ENCODE peak calls at places on chromosomes 5 and 9, in four cellular contexts. H, G, S and Q are unnamed samples.
A peak's percentile ranks its signal among the peaks of the same experiment; 100 is the strongest.

GRCh38 chr9:122200960-122201635 is 27.7 kb downstream of the LHX6 start:
- DNase-seq in G (no peak), H (peak; percentile 79), S (no peak), Q (no peak)

GRCh38 chr5:134100283-134101011 is 14.0 kb upstream of the TCF7 start:
- DNase-seq in H (peak; percentile 76), S (peak; percentile 41), G (peak; percentile 73), Q (no peak)

GRCh38 chr9:86546712-86547111 is 192.5 kb upstream of the TUT7 start:
- DNase-seq in S (no peak), H (no peak), G (no peak), Q (no peak)

GRCh38 chr5:180193749-180194375 is 15.1 kb downstream of the RASGEF1C start:
- DNase-seq in G (no peak), H (no peak), S (no peak), Q (no peak)

GRCh38 chr9:132166599-132166998 is 4.7 kb downstream of the NTNG2 start:
- DNase-seq in S (no peak), H (no peak), G (no peak), Q (no peak)

GRCh38 chr9:12775963-12776774 is 1.3 kb downstream of the LURAP1L start:
- DNase-seq in H (peak; percentile 89), S (peak; percentile 90), G (no peak), Q (peak; percentile 78)

GRCh38 chr9:89746385-89747116 is 141.7 kb downstream of the GADD45G start:
- DNase-seq in S (no peak), G (no peak), H (no peak), Q (no peak)

GRCh38 chr5:132883261-132883834 is 9.9 kb downstream of the LEAP2 start:
- DNase-seq in S (peak; percentile 66), H (peak; percentile 74), G (no peak), Q (peak; percentile 66)

GRCh38 chr9:89891221-89892052 is 286.6 kb downstream of the GADD45G start:
- DNase-seq in H (no peak), G (no peak), S (no peak), Q (peak; percentile 49)

GRCh38 chr9:132694144-132694543 is 23.9 kb downstream of the GTF3C4 start:
- DNase-seq in H (peak; percentile 25), G (no peak), S (no peak), Q (no peak)

GRCh38 chr5:137039939-137040515 is 459.1 kb downstream of the SPOCK1 start:
- DNase-seq in G (no peak), H (no peak), S (no peak), Q (no peak)

GRCh38 chr5:17218353-17219005 is 1.0 kb downstream of the BASP1 start:
- DNase-seq in G (no peak), H (peak; percentile 67), S (no peak), Q (peak; percentile 26)

GRCh38 chr9:86534572-86535258 is 180.5 kb upstream of the TUT7 start:
- DNase-seq in S (no peak), G (no peak), H (peak; percentile 83), Q (no peak)

GRCh38 chr9:87405677-87406544 is 91.8 kb upstream of the DAPK1 start:
- DNase-seq in S (peak; percentile 48), H (no peak), G (no peak), Q (no peak)

GRCh38 chr9:99712214-99712613 is 109.5 kb upstream of the NR4A3 start:
- DNase-seq in S (no peak), H (no peak), G (no peak), Q (no peak)

GRCh38 chr5:157820593-157821252 is 38.2 kb downstream of the CLINT1 start:
- DNase-seq in G (no peak), S (no peak), H (peak; percentile 65), Q (peak; percentile 23)

GRCh38 chr5:141475625-141476131 is at the start of gene PCDHGC3:
- DNase-seq in H (peak; percentile 95), S (peak; percentile 93), G (peak; percentile 69), Q (peak; percentile 94)
- TF ChIP-seq POLR2A in H (peak; percentile 57), S (peak; percentile 50), G (no peak), Q (peak; percentile 56)

DNA sequence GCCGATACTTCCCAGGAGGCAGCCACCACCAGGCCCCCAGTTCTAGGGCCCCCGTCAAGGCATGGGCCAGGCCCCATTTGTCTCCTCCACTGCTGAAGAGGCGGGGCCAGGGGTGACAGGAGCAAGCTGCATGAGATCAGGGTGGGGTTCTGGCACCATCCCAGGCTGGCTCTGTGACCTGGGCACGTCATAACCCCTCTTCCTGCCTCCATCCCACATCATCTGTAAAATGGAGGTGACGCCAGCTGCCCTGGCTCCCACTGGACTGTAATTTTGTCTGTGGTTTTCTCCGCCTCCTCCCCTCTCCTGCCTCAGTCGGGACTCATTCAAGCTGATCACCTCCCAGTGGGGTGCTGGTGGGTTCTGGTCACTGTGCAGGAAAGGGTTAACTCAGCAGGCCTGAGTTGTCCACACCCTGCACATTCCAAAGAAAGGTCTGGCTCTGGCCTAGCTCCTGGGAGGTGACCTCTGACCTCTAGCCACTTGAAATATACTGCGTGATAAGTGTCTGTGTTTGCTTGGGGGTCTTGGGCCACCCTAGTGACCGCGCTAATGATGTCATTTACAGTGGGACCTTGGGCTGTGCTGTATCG is 128.2 kb downstream of the RXRA start:
- DNase-seq in G (no peak), H (no peak), S (no peak), Q (no peak)
- TF ChIP-seq POLR2A in G (no peak), H (no peak), S (no peak), Q (no peak)

GRCh38 chr5:150488519-150489357 is 19.2 kb upstream of the NDST1 start:
- DNase-seq in G (no peak), S (peak; percentile 78), H (peak; percentile 59), Q (peak; percentile 26)

GRCh38 chr5:150484964-150485769 is 22.8 kb upstream of the NDST1 start:
- DNase-seq in H (no peak), G (no peak), S (no peak), Q (no peak)

GRCh38 chr5:150487199-150488061 is 20.5 kb upstream of the NDST1 start:
- DNase-seq in G (no peak), S (peak; percentile 71), H (peak; percentile 34), Q (peak; percentile 31)

GRCh38 chr5:150486402-150487198 is 21.3 kb upstream of the NDST1 start:
- DNase-seq in S (peak; percentile 80), G (peak; percentile 52), H (peak; percentile 48), Q (peak; percentile 73)

GRCh38 chr5:150485770-150486401 is 22.0 kb upstream of the NDST1 start:
- DNase-seq in G (peak; percentile 58), S (peak; percentile 62), H (peak; percentile 46), Q (peak; percentile 49)
- TF ChIP-seq POLR2A in G (no peak), S (peak; percentile 53), H (no peak), Q (peak; percentile 51)

GRCh38 chr9:34556951-34557350 is 32.6 kb downstream of the CNTFR start:
- DNase-seq in S (no peak), H (no peak), G (no peak), Q (no peak)
- TF ChIP-seq POLR2A in S (no peak), H (no peak), G (no peak), Q (no peak)

GRCh38 chr9:135907006-135907434 is 326 bp downstream of the CAMSAP1 start:
- DNase-seq in G (no peak), H (peak; percentile 28), S (no peak), Q (no peak)
- TF ChIP-seq POLR2A in G (no peak), H (no peak), S (no peak), Q (no peak)

DNA sequence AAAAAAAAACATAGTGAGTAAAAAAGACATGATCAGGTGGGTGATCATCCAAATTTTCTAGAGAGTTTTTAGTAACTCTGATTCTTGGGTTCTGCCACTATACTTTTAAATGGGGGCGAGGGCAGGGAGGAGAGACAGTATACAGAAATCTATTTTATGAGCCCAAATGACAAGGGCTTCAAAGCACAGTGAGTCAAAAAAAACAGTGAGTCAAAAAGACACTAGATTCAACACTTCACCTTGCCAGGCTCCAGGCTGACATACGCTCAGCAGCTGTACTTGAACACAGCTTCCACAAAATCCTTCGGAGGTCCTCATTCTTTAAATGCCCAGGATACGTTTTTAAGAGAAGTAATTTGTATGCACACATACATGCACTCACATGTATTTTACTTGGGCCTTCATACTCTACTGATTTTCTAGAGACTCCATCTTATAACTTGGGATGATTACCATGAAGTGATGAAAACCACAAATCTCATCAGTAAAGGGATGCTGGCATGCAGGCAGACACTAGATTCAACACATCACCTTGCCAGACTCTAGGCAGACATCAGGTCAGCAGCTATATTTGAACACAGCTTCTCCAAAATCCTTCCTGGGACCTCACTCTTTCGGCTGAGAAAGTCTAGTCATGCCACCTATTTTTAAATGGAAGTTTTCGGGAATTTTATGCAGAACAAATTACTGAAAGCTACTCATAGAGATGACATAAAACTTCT is 28.8 kb downstream of the NR3C1 start:
- DNase-seq in H (peak; percentile 32), S (no peak), G (no peak), Q (no peak)
- TF ChIP-seq POLR2A in H (no peak), S (no peak), G (no peak), Q (no peak)

GRCh38 chr5:14268236-14268701 is 125.1 kb downstream of the TRIO start:
- DNase-seq in G (no peak), S (peak; percentile 53), H (peak; percentile 81), Q (no peak)
- TF ChIP-seq POLR2A in G (no peak), S (no peak), H (no peak), Q (no peak)

DNA sequence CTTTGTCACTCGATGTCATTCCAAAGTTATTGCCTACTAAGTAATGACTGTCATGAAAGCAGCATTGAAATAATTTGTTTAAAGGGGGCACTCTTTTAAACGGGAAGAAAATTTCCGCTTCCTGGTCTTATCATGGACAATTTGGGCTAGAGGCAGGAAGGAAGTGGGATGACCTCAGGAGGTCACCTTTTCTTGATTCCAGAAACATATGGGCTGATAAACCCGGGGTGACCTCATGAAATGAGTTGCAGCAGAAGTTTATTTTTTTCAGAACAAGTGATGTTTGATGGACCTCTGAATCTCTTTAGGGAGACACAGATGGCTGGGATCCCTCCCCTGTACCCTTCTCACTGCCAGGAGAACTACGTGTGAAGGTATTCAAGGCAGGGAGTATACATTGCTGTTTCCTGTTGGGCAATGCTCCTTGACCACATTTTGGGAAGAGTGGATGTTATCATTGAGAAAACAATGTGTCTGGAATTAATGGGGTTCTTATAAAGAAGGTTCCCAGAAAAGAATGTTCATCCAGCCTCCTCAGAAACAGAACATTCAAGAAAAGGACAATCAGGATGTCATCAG is 11.3 kb downstream of the TLR4 start:
- DNase-seq in G (no peak), S (no peak), H (no peak), Q (no peak)
- TF ChIP-seq POLR2A in G (no peak), S (no peak), H (no peak), Q (no peak)